ENCODE peak calls at places on chromosomes 16 and 17, in five cellular contexts. S, K, T, P and L are unnamed samples. For H3F3A, the result is how much of the 10 kb centered on the place peaks cover.

GRCh38 chr17:44088254-44088653 is 17.7 kb downstream of the G6PC3 start:
- DNase-seq in S (no peak), T (no peak), K (no peak), P (no peak), L (no peak)

GRCh38 chr17:1787301-1787902 is 25.5 kb downstream of the SERPINF1 start:
- DNase-seq in K (no peak), P (peak), S (peak), T (peak), L (peak)

GRCh38 chr16:7397901-7398300 is 65.3 kb downstream of the RBFOX1 start:
- DNase-seq in T (no peak), K (no peak), P (no peak), S (no peak), L (peak)

GRCh38 chr17:21462259-21462658 is 86.1 kb downstream of the KCNJ12 start:
- DNase-seq in P (no peak), K (no peak), S (no peak), T (no peak), L (no peak)

GRCh38 chr16:48959204-48959603 is 322.4 kb downstream of the CBLN1 start:
- DNase-seq in S (no peak), T (no peak), K (no peak), P (no peak), L (no peak)

GRCh38 chr17:73203788-73204479 is 11.1 kb downstream of the COG1 start:
- DNase-seq in T (no peak), S (no peak), K (no peak), P (no peak), L (no peak)

GRCh38 chr17:56881685-56882295 is 32.1 kb downstream of the TRIM25 start:
- DNase-seq in K (no peak), S (no peak), T (no peak), P (no peak), L (no peak)

GRCh38 chr17:17525331-17525730 is 29.1 kb upstream of the RASD1 start:
- DNase-seq in P (no peak), K (no peak), S (no peak), T (no peak), L (no peak)

GRCh38 chr17:41976142-41976768 is 9.7 kb downstream of the CNP start:
- DNase-seq in P (no peak), K (no peak), T (no peak), S (no peak), L (peak)

GRCh38 chr16:69402448-69402847 is 16.6 kb upstream of the TERF2 start:
- DNase-seq in K (no peak), T (no peak), P (no peak), S (no peak), L (no peak)

GRCh38 chr17:75610103-75610984 is 22.7 kb downstream of the MYO15B start:
- DNase-seq in P (no peak), S (no peak), T (peak), K (no peak), L (peak)

GRCh38 chr16:11296706-11297491 is 15.8 kb upstream of the PRM1 start:
- DNase-seq in K (no peak), P (no peak), T (no peak), S (no peak), L (no peak)

GRCh38 chr16:86580798-86581185 is 2.4 kb downstream of the FOXL1 start:
- DNase-seq in S (no peak), T (no peak), K (no peak), P (no peak), L (no peak)

GRCh38 chr16:80027007-80027965 is 426.7 kb upstream of the MAF start:
- DNase-seq in P (no peak), S (peak), T (peak), K (peak), L (peak)

GRCh38 chr16:47065766-47066688 is 77.7 kb downstream of the NETO2 start:
- DNase-seq in T (no peak), K (no peak), P (no peak), S (no peak), L (no peak)

GRCh38 chr16:70805380-70805779 is 4.4 kb upstream of the VAC14 start:
- DNase-seq in K (peak), T (no peak), P (no peak), S (no peak), L (no peak)
- H3K27ac ChIP-seq in K (no peak), T (no peak), P (no peak), S (no peak), L (peak)

DNA sequence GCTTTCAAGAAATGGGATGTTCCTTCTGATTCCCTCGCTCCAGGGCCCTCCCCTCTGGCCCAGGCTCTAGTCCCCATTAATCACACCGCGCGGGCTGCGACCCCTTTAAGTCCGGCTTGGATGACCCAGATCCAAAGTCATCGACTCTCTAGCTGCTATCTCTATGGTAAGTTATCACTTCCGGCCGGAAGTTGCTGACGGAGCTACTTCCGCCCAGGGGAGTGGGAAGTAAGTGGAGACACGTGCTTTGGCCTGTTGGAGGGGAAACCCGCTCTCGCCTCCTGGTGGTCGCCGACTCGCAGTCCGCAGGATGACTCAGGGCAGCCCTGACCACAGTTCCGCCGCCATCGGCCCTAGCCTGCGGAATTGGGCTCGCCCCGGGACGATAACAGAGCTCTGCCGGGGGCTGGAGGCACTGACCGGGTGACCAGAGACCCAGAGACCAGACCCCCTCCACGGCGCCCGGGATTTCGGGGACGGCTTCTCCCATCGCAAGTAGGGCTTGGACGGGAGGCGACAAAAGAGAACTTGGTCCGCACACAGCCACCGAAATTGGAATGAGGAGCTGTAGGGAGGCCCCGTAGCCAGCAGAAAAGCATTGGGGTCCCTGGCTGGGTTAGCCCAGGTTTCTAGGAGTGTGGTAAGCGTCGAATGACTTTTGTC is 52.2 kb upstream of the SEC14L1 start:
- DNase-seq in T (peak), S (peak), K (peak), P (peak), L (peak)
- H3F3A ChIP-seq in T (under half), S (under half), K (under half), P (under half), L (under half)

GRCh38 chr17:6558932-6559752 is 2.8 kb upstream of the PITPNM3 start:
- DNase-seq in K (peak), T (no peak), S (no peak), P (no peak), L (no peak)

GRCh38 chr17:6561446-6561845 is 5.1 kb upstream of the PITPNM3 start:
- DNase-seq in K (no peak), P (no peak), S (no peak), T (no peak), L (no peak)

GRCh38 chr17:6558276-6558675 is 1.9 kb upstream of the PITPNM3 start:
- DNase-seq in S (no peak), T (no peak), K (no peak), P (no peak), L (no peak)

GRCh38 chr17:6560496-6560895 is 4.1 kb upstream of the PITPNM3 start:
- DNase-seq in K (no peak), S (no peak), P (no peak), T (no peak), L (no peak)

DNA sequence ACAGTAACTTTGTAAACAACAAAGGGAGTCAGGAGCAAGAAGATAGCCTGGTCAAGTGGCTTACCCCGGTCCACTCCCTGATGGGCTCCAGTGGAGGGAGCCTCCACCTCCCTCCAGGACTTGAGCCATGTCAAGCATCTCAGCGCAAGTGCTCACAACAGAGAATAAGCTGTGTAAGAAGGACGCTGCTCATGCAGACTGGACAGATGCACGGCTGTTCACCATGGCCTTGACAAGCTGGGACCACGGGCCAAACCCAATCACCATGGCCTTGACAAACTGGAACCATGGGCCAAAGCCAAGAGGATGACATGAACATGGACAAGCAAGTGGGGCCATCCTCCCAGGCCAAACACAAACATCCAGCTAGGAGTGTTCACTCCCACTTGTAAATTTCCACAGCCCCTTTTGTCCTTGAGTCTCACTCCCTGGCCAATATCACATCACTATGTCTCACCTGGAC is 3.4 kb upstream of the PITPNM3 start:
- DNase-seq in S (no peak), T (no peak), K (no peak), P (no peak), L (no peak)
- H3K27ac ChIP-seq in S (no peak), T (no peak), K (no peak), P (no peak), L (no peak)

GRCh38 chr17:49024523-49024922 is 27.3 kb downstream of the IGF2BP1 start:
- DNase-seq in K (no peak), S (no peak), T (no peak), P (no peak), L (no peak)

GRCh38 chr17:49028271-49028670 is 31.1 kb downstream of the IGF2BP1 start:
- DNase-seq in S (no peak), T (no peak), P (no peak), K (no peak), L (no peak)

GRCh38 chr17:49031965-49032928 is 35.1 kb downstream of the IGF2BP1 start:
- DNase-seq in T (peak), S (peak), P (peak), K (peak), L (peak)

GRCh38 chr17:49035470-49036269 is 38.5 kb downstream of the IGF2BP1 start:
- DNase-seq in S (no peak), K (peak), T (peak), P (peak), L (peak)

GRCh38 chr17:49029841-49030240 is 32.7 kb downstream of the IGF2BP1 start:
- DNase-seq in K (no peak), S (no peak), P (no peak), T (peak), L (no peak)
- H3F3A ChIP-seq in K (half or more), S (under half), P (under half), T (under half), L (under half)

DNA sequence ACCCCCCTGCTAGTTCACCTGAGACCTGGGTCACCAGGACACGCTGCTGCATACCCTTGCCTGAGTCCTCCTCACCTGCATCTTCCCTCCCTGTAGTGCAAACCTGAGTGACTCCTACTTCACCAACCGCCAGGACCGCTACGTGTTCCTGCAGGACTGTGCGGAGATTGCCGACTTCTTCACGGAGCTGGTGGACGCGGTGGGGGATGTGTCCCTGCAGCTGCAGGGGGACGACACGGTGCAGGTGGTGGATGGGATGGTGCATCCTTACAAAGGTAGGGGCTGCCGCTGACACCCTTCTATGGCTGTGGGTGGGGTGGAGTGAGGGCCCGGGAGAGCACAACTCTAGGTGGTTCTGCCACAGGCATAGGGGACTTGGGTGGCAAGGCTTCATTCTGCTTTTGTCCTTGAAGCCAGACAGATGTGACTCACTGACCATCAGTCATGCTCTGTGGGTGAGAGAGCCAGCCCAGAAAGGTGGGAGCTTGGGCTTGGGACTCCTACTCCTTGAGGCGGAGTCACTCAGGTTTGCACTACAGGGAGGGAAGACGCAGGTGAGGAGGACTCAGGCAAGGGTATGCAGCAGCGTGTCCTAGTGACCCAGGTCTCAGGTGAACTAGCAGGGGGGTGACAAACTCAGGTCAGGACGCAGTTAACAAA is 22.3 kb downstream of the PGS1 start:
- DNase-seq in T (peak), S (no peak), P (no peak), K (no peak), L (no peak)
- H3K27ac ChIP-seq in T (no peak), S (no peak), P (no peak), K (no peak), L (no peak)